ENCODE peak calls at places on chromosomes 7 and 10, in five cellular contexts. E is CD4-positive, alpha-beta T cell; F is heart right ventricle; V is IMR-90; I is fibroblast of mammary gland. U is an unnamed sample.

GRCh38 chr10:130169136-130169888 is 33.1 kb downstream of the GLRX3 start:
- DNase-seq in E (no peak), F (no peak), V (peak; percentile 11), I (no peak), U (no peak)

GRCh38 chr10:77281719-77282118 is 355.9 kb downstream of the KCNMA1 start:
- DNase-seq in E (no peak), F (no peak), V (no peak), I (no peak), U (no peak)

GRCh38 chr7:106717254-106717996 is 56.5 kb upstream of the CCDC71L start:
- DNase-seq in E (no peak), F (no peak), V (peak; percentile 36), I (no peak), U (no peak)

GRCh38 chr7:28036748-28037147 is 143.8 kb downstream of the JAZF1 start:
- DNase-seq in E (no peak), F (no peak), V (no peak), I (no peak), U (no peak)

GRCh38 chr7:1940402-1940786 is 270.3 kb downstream of the ELFN1 start:
- DNase-seq in E (peak; percentile 88), F (peak; percentile 51), V (no peak), I (peak; percentile 88), U (no peak)

GRCh38 chr10:13743101-13743693 is 156.4 kb downstream of the PRPF18 start:
- DNase-seq in E (no peak), F (peak; percentile 49), V (peak; percentile 11), I (peak; percentile 31), U (no peak)

GRCh38 chr7:99748846-99749579 is 14.0 kb upstream of the CYP3A7 start:
- DNase-seq in E (no peak), F (no peak), V (no peak), I (no peak), U (no peak)

GRCh38 chr7:146321301-146321700 is 204.7 kb downstream of the CNTNAP2 start:
- DNase-seq in E (no peak), F (no peak), V (no peak), I (no peak), U (no peak)

GRCh38 chr10:33822774-33823173 is 488.3 kb upstream of the NRP1 start:
- DNase-seq in E (no peak), F (no peak), V (no peak), I (no peak), U (no peak)

GRCh38 chr10:72803119-72803505 is 90.4 kb upstream of the OIT3 start:
- DNase-seq in E (no peak), F (no peak), V (peak; percentile 10), I (peak; percentile 7), U (no peak)

GRCh38 chr7:47513741-47514241 is 68.1 kb downstream of the TNS3 start:
- DNase-seq in E (no peak), F (no peak), V (peak; percentile 93), I (peak; percentile 73), U (no peak)

GRCh38 chr7:33495207-33495606 is 365.8 kb downstream of the BBS9 start:
- DNase-seq in E (no peak), F (no peak), V (peak; percentile 46), I (peak; percentile 19), U (no peak)

GRCh38 chr7:32336726-32337125 is 153.5 kb downstream of the LSM5 start:
- DNase-seq in E (no peak), F (no peak), V (no peak), I (peak; percentile 21), U (no peak)

GRCh38 chr10:24501312-24501711 is 222.4 kb downstream of the ARHGAP21 start:
- DNase-seq in E (no peak), F (no peak), V (no peak), I (no peak), U (no peak)

GRCh38 chr7:155886391-155887173 is 74.3 kb upstream of the SHH start:
- DNase-seq in E (peak; percentile 28), F (no peak), V (no peak), I (no peak), U (no peak)

GRCh38 chr10:80487422-80487785 is 33.3 kb downstream of the TSPAN14 start:
- DNase-seq in E (no peak), F (no peak), V (no peak), I (no peak), U (no peak)

GRCh38 chr10:122296363-122297120 is 25.4 kb downstream of the BTBD16 start:
- DNase-seq in E (no peak), F (no peak), V (no peak), I (no peak), U (no peak)

GRCh38 chr10:36324831-36325230 is 682.7 kb upstream of the FZD8 start:
- DNase-seq in E (no peak), F (no peak), V (no peak), I (no peak), U (no peak)

GRCh38 chr10:60645928-60646433 is 132.3 kb upstream of the CDK1 start:
- DNase-seq in E (no peak), F (no peak), V (no peak), I (no peak), U (no peak)

GRCh38 chr10:62130948-62131347 is 137.7 kb downstream of the RTKN2 start:
- DNase-seq in E (no peak), F (peak; percentile 72), V (peak; percentile 98), I (peak; percentile 94), U (no peak)

GRCh38 chr10:15453921-15454320 is 82.8 kb upstream of the FAM171A1 start:
- DNase-seq in E (no peak), F (no peak), V (no peak), I (no peak), U (no peak)

GRCh38 chr10:24468281-24468751 is 255.4 kb downstream of the ARHGAP21 start:
- DNase-seq in E (no peak), F (peak; percentile 47), V (no peak), I (peak; percentile 51), U (no peak)

DNA sequence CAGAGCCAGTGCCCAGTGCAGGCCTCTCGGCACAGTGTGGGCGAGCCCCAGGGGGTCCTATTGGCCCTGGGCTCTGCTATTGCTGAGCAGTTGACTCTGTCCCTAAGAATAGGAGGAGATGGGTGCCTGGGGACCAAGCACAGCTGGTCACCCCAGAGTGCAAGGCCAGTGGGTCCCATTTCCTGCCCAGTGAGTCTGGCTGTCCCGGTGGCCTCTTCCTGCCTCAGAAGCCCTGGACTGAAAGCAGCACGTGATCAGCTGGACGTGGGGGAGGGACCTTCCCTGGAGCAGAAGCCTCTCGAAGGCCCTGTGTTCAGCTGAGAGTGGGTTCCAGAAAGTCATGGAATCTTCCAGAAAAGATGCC is 42.0 kb downstream of the PWWP2B start:
- DNase-seq in E (no peak), F (no peak), V (no peak), I (no peak), U (no peak)
- TF ChIP-seq CTCF in E (no peak), F (no peak), V (no peak), I (no peak), U (no peak)

GRCh38 chr10:119665901-119666708 is 14.9 kb downstream of the BAG3 start:
- DNase-seq in E (no peak), F (no peak), V (peak; percentile 36), I (peak; percentile 53), U (no peak)

GRCh38 chr10:119666709-119667004 is 15.5 kb downstream of the BAG3 start:
- DNase-seq in E (no peak), F (no peak), V (no peak), I (no peak), U (no peak)

GRCh38 chr10:119668461-119668860 is 17.3 kb downstream of the BAG3 start:
- DNase-seq in E (no peak), F (no peak), V (no peak), I (no peak), U (no peak)

GRCh38 chr10:119669331-119669730 is 18.2 kb downstream of the BAG3 start:
- DNase-seq in E (no peak), F (no peak), V (no peak), I (no peak), U (no peak)

GRCh38 chr10:119667562-119668328 is 16.6 kb downstream of the BAG3 start:
- DNase-seq in E (no peak), F (peak; percentile 69), V (peak; percentile 98), I (peak; percentile 96), U (no peak)
- TF ChIP-seq CTCF in E (no peak), F (no peak), V (peak; percentile 23), I (peak; percentile 3), U (no peak)

GRCh38 chr10:78925275-78925674 is 143.5 kb upstream of the ZMIZ1 start:
- DNase-seq in E (no peak), F (no peak), V (no peak), I (no peak), U (no peak)
- TF ChIP-seq CTCF in E (no peak), F (no peak), V (no peak), I (no peak), U (no peak)

GRCh38 chr10:22246680-22247391 is 29.0 kb upstream of the EBLN1 start:
- DNase-seq in E (no peak), F (no peak), V (peak; percentile 34), I (peak; percentile 92), U (no peak)
- TF ChIP-seq CTCF in E (no peak), F (no peak), V (no peak), I (no peak), U (no peak)

DNA sequence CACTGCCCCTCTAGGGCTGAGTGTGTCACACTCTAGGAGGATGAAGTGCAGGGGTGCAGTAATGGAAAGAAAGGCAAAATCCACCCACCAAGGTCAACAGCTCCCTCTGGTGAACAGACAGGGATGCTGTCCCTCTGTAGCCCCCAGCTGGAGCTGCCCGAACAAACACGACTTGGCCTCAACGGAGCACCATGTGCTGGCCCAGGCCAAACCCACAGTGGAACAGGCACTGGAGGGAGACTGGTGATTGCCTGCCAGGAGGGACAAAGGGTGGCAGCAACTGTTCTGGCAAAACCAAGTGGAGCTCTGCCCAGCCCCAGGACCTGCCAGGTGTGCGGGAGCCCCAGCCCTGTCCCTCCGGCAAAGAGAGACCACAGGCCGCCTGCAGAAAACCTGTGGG is 20.7 kb downstream of the PDIA4 start:
- DNase-seq in E (no peak), F (no peak), V (no peak), I (no peak), U (no peak)
- TF ChIP-seq CTCF in E (peak; percentile 18), F (no peak), V (no peak), I (peak; percentile 16), U (no peak)

GRCh38 chr7:30074422-30075030 is 46.3 kb downstream of the PLEKHA8 start:
- DNase-seq in E (no peak), F (no peak), V (peak; percentile 60), I (peak; percentile 67), U (no peak)
- TF ChIP-seq CTCF in E (peak; percentile 42), F (peak; percentile 54), V (peak; percentile 55), I (peak; percentile 64), U (no peak)

GRCh38 chr7:73435471-73436009 is 2.0 kb downstream of the FZD9 start:
- DNase-seq in E (no peak), F (no peak), V (no peak), I (no peak), U (no peak)

GRCh38 chr7:73434701-73435069 is 1.1 kb downstream of the FZD9 start:
- DNase-seq in E (no peak), F (no peak), V (no peak), I (no peak), U (no peak)

GRCh38 chr7:73437091-73437490 is 3.5 kb downstream of the FZD9 start:
- DNase-seq in E (no peak), F (no peak), V (no peak), I (no peak), U (no peak)

GRCh38 chr7:73437699-73438416 is 4.3 kb downstream of the FZD9 start:
- DNase-seq in E (no peak), F (no peak), V (no peak), I (no peak), U (no peak)

GRCh38 chr7:73436031-73436929 is 2.7 kb downstream of the FZD9 start:
- DNase-seq in E (no peak), F (no peak), V (no peak), I (no peak), U (no peak)
- TF ChIP-seq CTCF in E (no peak), F (no peak), V (no peak), I (no peak), U (no peak)

U was measured in endothelial cell.